ENCODE peak calls at places on chromosome 15, in five cellular contexts. U is breast epithelium, S is tibial artery, M is SJSA1, P is aorta. T is an unnamed sample.

GRCh38 chr15:92277776-92278175 is 115.9 kb upstream of the ST8SIA2 start:
- DNase-seq in U (no peak), S (no peak), M (no peak), P (no peak), T (no peak)

GRCh38 chr15:92020765-92021164 is 167.3 kb downstream of the SLCO3A1 start:
- DNase-seq in U (no peak), S (no peak), M (no peak), P (no peak), T (no peak)

GRCh38 chr15:28991236-28992171 is 105.7 kb downstream of the APBA2 start:
- DNase-seq in U (no peak), S (no peak), M (no peak), P (no peak), T (no peak)

GRCh38 chr15:79184465-79184892 is 93.9 kb upstream of the RASGRF1 start:
- DNase-seq in U (peak; percentile 55), S (peak; percentile 75), M (peak; percentile 65), P (peak; percentile 89), T (peak; percentile 83)

GRCh38 chr15:95988574-95988887 is 342.0 kb upstream of the NR2F2 start:
- DNase-seq in U (no peak), S (no peak), M (no peak), P (no peak), T (no peak)

GRCh38 chr15:51131596-51132290 is 37.0 kb upstream of the TNFAIP8L3 start:
- DNase-seq in U (no peak), S (no peak), M (no peak), P (no peak), T (no peak)

GRCh38 chr15:89115547-89115946 is 27.3 kb downstream of the ABHD2 start:
- DNase-seq in U (peak; percentile 39), S (peak; percentile 62), M (no peak), P (no peak), T (no peak)

GRCh38 chr15:99118801-99119546 is 14.1 kb downstream of the SYNM start:
- DNase-seq in U (no peak), S (no peak), M (no peak), P (no peak), T (peak; percentile 93)

GRCh38 chr15:71627604-71628003 is 182.8 kb upstream of the NR2E3 start:
- DNase-seq in U (no peak), S (no peak), M (no peak), P (no peak), T (no peak)

GRCh38 chr15:45522931-45523331 is 376 bp upstream of the SLC30A4 start:
- DNase-seq in U (peak; percentile 20), S (no peak), M (peak; percentile 52), P (no peak), T (no peak)

GRCh38 chr15:31345606-31346366 is 19.2 kb downstream of the KLF13 start:
- DNase-seq in U (no peak), S (no peak), M (no peak), P (no peak), T (no peak)

GRCh38 chr15:31347067-31347975 is 20.7 kb downstream of the KLF13 start:
- DNase-seq in U (no peak), S (no peak), M (no peak), P (no peak), T (no peak)

GRCh38 chr15:31349233-31350141 is 22.9 kb downstream of the KLF13 start:
- DNase-seq in U (no peak), S (no peak), M (no peak), P (no peak), T (no peak)

GRCh38 chr15:31346367-31347066 is 19.9 kb downstream of the KLF13 start:
- DNase-seq in U (no peak), S (no peak), M (peak; percentile 92), P (no peak), T (no peak)

GRCh38 chr15:31347981-31348803 is 21.6 kb downstream of the KLF13 start:
- DNase-seq in U (no peak), S (no peak), M (no peak), P (no peak), T (no peak)
- H3K27ac ChIP-seq in U (no peak overlapping the region), S (peak overlapping the region; percentile 13), M (no peak overlapping the region), P (no peak overlapping the region), T (no peak overlapping the region)

GRCh38 chr15:67225336-67225735 is 29.1 kb downstream of the AAGAB start:
- DNase-seq in U (no peak), S (no peak), M (no peak), P (no peak), T (no peak)

GRCh38 chr15:67224889-67225288 is 29.6 kb downstream of the AAGAB start:
- DNase-seq in U (no peak), S (no peak), M (no peak), P (no peak), T (no peak)

GRCh38 chr15:67228286-67228685 is 26.2 kb downstream of the AAGAB start:
- DNase-seq in U (no peak), S (no peak), M (no peak), P (no peak), T (no peak)

GRCh38 chr15:67232591-67232990 is 21.9 kb downstream of the AAGAB start:
- DNase-seq in U (no peak), S (no peak), M (no peak), P (no peak), T (no peak)

DNA sequence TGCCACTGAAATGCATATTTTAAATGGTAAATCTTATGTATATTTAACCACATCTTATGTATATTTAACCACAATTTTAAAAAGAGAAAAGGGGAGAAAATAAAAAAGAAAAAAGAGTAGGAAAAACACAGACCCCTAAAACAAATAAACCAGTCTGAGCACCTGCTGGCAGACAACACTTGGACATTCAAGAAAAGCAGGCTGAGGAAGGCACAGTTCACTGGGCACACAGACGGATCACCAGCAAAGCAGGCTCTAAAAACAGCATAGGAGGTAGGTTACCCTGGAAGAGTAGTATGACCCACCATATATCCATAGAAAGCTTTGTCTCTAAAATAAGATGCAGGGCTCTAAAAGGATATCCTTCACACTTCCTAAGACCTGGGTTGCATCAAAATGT is 27.0 kb downstream of the AAGAB start:
- DNase-seq in U (no peak), S (no peak), M (no peak), P (no peak), T (no peak)
- H3K4me1 ChIP-seq in U (no peaks in the 10 kb centered on the region), S (no peaks in the 10 kb centered on the region), M (no peaks in the 10 kb centered on the region), P (no peaks in the 10 kb centered on the region), T (no peaks in the 10 kb centered on the region)

GRCh38 chr15:40093224-40093842 is 15.3 kb downstream of the BMF start:
- DNase-seq in U (no peak), S (peak; percentile 68), M (no peak), P (no peak), T (peak; percentile 72)
- H3K27ac ChIP-seq in U (peak overlapping the region; percentile 75), S (peak overlapping the region; percentile 65), M (peak overlapping the region; percentile 43), P (no peak overlapping the region), T (peak overlapping the region; percentile 94)

DNA sequence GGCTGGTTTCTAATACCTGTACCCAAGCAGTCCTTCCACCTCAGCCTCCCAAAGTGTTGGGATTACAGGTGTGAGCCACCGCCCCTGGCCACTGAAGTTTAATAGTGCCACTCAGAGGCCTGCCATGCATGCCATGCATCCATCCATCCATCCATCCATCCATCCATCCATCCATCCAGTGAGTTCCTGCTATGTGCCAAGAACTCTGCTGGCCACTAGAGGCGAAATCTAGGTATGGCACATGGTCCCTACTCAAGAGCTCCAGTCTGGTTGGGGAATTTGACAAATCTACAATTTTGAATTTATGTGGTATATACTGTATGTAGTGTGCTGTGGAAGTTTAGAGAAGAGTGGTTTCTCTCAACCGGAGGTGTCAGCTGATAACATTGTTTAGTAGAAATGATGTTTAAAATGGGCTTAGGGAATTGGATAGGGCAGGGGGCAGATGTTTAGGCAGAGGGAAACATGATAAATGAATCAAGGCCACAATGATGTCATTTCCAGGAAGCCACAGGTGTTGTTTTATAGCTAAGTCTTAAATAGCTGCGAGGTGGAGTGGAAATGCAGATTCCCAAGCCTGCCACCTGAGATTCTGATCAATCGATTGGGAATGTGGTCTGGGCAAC is 384.4 kb upstream of the C2CD4B start:
- DNase-seq in U (no peak), S (no peak), M (peak; percentile 50), P (no peak), T (no peak)
- H3K4me1 ChIP-seq in U (no peaks in the 10 kb centered on the region), S (peaks cover 35% of the 10 kb centered on the region), M (no peaks in the 10 kb centered on the region), P (peaks cover 8% of the 10 kb centered on the region), T (peaks cover 22% of the 10 kb centered on the region)

GRCh38 chr15:67161881-67162280 is 92.6 kb downstream of the AAGAB start:
- DNase-seq in U (no peak), S (peak; percentile 51), M (no peak), P (no peak), T (peak; percentile 29)
- H3K27ac ChIP-seq in U (no peak overlapping the region), S (no peak overlapping the region), M (no peak overlapping the region), P (no peak overlapping the region), T (no peak overlapping the region)

GRCh38 chr15:58510715-58511465 is 79.1 kb downstream of the LIPC start:
- DNase-seq in U (no peak), S (no peak), M (peak; percentile 68), P (no peak), T (no peak)
- H3K4me1 ChIP-seq in U (no peaks in the 10 kb centered on the region), S (no peaks in the 10 kb centered on the region), M (peaks cover 26% of the 10 kb centered on the region), P (no peaks in the 10 kb centered on the region), T (no peaks in the 10 kb centered on the region)

DNA sequence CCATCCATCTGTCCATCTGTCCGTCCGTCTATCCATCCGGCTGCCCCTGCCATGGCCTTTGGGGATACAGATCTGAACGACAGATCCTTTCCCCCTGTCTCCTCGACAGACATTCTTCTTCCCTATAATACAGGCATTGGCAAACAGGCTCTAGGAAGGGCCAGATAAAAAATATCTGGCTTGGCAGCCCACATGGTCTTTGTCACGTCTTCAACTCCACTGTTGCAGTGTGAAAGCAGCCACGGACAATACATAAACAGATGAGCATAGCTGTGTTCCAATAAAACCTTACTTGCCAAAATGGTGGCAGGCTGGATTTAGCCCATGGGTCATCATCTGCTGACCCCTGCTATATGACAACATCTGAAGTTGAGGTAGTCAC is 128.5 kb upstream of the SMAD3 start:
- DNase-seq in U (no peak), S (no peak), M (no peak), P (no peak), T (peak; percentile 32)
- H3K27ac ChIP-seq in U (peak overlapping the region; percentile 50), S (no peak overlapping the region), M (peak overlapping the region; percentile 38), P (no peak overlapping the region), T (peak overlapping the region; percentile 63)

GRCh38 chr15:52256366-52256765 is 39.2 kb downstream of the MYO5C start:
- DNase-seq in U (peak; percentile 62), S (peak; percentile 79), M (peak; percentile 65), P (peak; percentile 84), T (peak; percentile 82)

GRCh38 chr15:52256930-52257733 is 38.5 kb downstream of the MYO5C start:
- DNase-seq in U (no peak), S (no peak), M (no peak), P (no peak), T (no peak)

GRCh38 chr15:52255008-52255407 is 40.6 kb downstream of the MYO5C start:
- DNase-seq in U (no peak), S (no peak), M (no peak), P (no peak), T (no peak)

GRCh38 chr15:52254331-52254730 is 41.3 kb downstream of the MYO5C start:
- DNase-seq in U (no peak), S (no peak), M (no peak), P (no peak), T (no peak)

DNA sequence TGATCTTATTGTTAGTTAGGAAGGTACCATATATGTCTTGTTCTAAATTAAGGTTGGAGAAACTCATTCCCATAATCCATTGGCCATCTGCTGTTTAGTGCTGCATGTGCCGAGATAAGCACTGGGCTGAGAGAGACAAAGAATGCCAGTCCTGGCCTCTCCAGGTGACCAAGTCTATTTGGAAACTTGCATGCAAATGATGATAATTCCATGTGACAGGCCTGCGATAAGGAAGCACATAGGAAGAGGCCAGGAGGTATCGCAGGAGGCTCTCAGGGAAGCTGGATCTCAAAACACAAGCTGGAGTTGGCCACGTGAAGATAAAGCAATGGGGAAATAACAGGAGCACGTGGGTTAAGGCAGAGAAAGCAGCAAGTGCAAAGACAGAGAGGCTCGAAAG is 39.7 kb downstream of the MYO5C start:
- DNase-seq in U (no peak), S (no peak), M (no peak), P (no peak), T (no peak)
- H3K4me1 ChIP-seq in U (no peaks in the 10 kb centered on the region), S (peaks cover 2% of the 10 kb centered on the region), M (peaks cover 49% of the 10 kb centered on the region), P (peaks cover 2% of the 10 kb centered on the region), T (no peaks in the 10 kb centered on the region)